ENCODE peak calls at places on chromosome 14, in six cellular contexts. One of them, this sample, is unnamed.

GRCh38 chr14:99624971-99625370 is 20.0 kb upstream of the HHIPL1 start:
- DNase-seq in AG09309: no peak
- DNase-seq in fibroblast of mammary gland: no peak
- DNase-seq in nephron progenitor cell: no peak
- DNase-seq in Kasumi-1: no peak
- DNase-seq in AG04449: no peak
- DNase-seq in this sample: no peak

GRCh38 chr14:93025055-93025454 is 90.7 kb downstream of the ITPK1 start:
- DNase-seq in AG09309: no peak
- DNase-seq in fibroblast of mammary gland: no peak
- DNase-seq in nephron progenitor cell: no peak
- DNase-seq in Kasumi-1: no peak
- DNase-seq in AG04449: no peak
- DNase-seq in this sample: no peak

GRCh38 chr14:66709292-66709691 is 201.3 kb downstream of the GPHN start:
- DNase-seq in AG09309: peak
- DNase-seq in fibroblast of mammary gland: peak
- DNase-seq in nephron progenitor cell: no peak
- DNase-seq in Kasumi-1: no peak
- DNase-seq in AG04449: no peak
- DNase-seq in this sample: no peak

GRCh38 chr14:61653507-61653906 is 41.8 kb upstream of the HIF1A start:
- DNase-seq in AG09309: no peak
- DNase-seq in fibroblast of mammary gland: peak
- DNase-seq in nephron progenitor cell: no peak
- DNase-seq in Kasumi-1: no peak
- DNase-seq in AG04449: no peak
- DNase-seq in this sample: no peak

GRCh38 chr14:93039649-93040315 is 75.9 kb downstream of the ITPK1 start:
- DNase-seq in AG09309: no peak
- DNase-seq in fibroblast of mammary gland: no peak
- DNase-seq in nephron progenitor cell: no peak
- DNase-seq in Kasumi-1: no peak
- DNase-seq in AG04449: no peak
- DNase-seq in this sample: no peak

GRCh38 chr14:49634547-49635334 is at the start of gene DNAAF2:
- DNase-seq in AG09309: no peak
- DNase-seq in fibroblast of mammary gland: peak
- DNase-seq in nephron progenitor cell: peak
- DNase-seq in Kasumi-1: peak
- DNase-seq in AG04449: no peak
- DNase-seq in this sample: peak

GRCh38 chr14:49897965-49898364 is 5.1 kb downstream of the ARF6 start:
- DNase-seq in AG09309: no peak
- DNase-seq in fibroblast of mammary gland: no peak
- DNase-seq in nephron progenitor cell: no peak
- DNase-seq in Kasumi-1: no peak
- DNase-seq in AG04449: no peak
- DNase-seq in this sample: no peak

GRCh38 chr14:86955955-86956354 is 1037.0 kb downstream of the GALC start:
- DNase-seq in AG09309: no peak
- DNase-seq in fibroblast of mammary gland: no peak
- DNase-seq in nephron progenitor cell: no peak
- DNase-seq in Kasumi-1: no peak
- DNase-seq in AG04449: no peak
- DNase-seq in this sample: no peak

GRCh38 chr14:59354666-59355065 is 110.5 kb downstream of the GPR135 start:
- DNase-seq in AG09309: peak
- DNase-seq in fibroblast of mammary gland: peak
- DNase-seq in nephron progenitor cell: no peak
- DNase-seq in Kasumi-1: no peak
- DNase-seq in AG04449: peak
- DNase-seq in this sample: no peak

GRCh38 chr14:69048456-69048855 is 69.4 kb upstream of the ACTN1 start:
- DNase-seq in AG09309: no peak
- DNase-seq in fibroblast of mammary gland: peak
- DNase-seq in nephron progenitor cell: no peak
- DNase-seq in Kasumi-1: no peak
- DNase-seq in AG04449: no peak
- DNase-seq in this sample: no peak

GRCh38 chr14:55109846-55110245 is 19.2 kb upstream of the LGALS3 start:
- DNase-seq in AG09309: no peak
- DNase-seq in fibroblast of mammary gland: no peak
- DNase-seq in nephron progenitor cell: no peak
- DNase-seq in Kasumi-1: no peak
- DNase-seq in AG04449: no peak
- DNase-seq in this sample: no peak

GRCh38 chr14:62280366-62280765 is 518.1 kb downstream of the SNAPC1 start:
- DNase-seq in AG09309: no peak
- DNase-seq in fibroblast of mammary gland: no peak
- DNase-seq in nephron progenitor cell: no peak
- DNase-seq in Kasumi-1: no peak
- DNase-seq in AG04449: no peak
- DNase-seq in this sample: no peak

GRCh38 chr14:105144666-105145380 is 23.8 kb downstream of the JAG2 start:
- DNase-seq in AG09309: no peak
- DNase-seq in fibroblast of mammary gland: no peak
- DNase-seq in nephron progenitor cell: no peak
- DNase-seq in Kasumi-1: no peak
- DNase-seq in AG04449: no peak
- DNase-seq in this sample: peak

GRCh38 chr14:22333408-22334274 is 255.4 kb downstream of the DAD1 start:
- DNase-seq in AG09309: no peak
- DNase-seq in fibroblast of mammary gland: peak
- DNase-seq in nephron progenitor cell: no peak
- DNase-seq in Kasumi-1: no peak
- DNase-seq in AG04449: no peak
- DNase-seq in this sample: no peak

GRCh38 chr14:91685600-91685999 is 46.3 kb downstream of the CATSPERB start:
- DNase-seq in AG09309: no peak
- DNase-seq in fibroblast of mammary gland: no peak
- DNase-seq in nephron progenitor cell: no peak
- DNase-seq in Kasumi-1: no peak
- DNase-seq in AG04449: no peak
- DNase-seq in this sample: no peak